ENCODE peak calls at places on chromosomes 4 and X, in eight cellular contexts. O is progenitor cell of endocrine pancreas; V is AG04449; P is GM13977; F is CD4-positive, alpha-beta T cell; B is lower lobe of right lung; W is AG10803; M is breast epithelium. E is an unnamed sample.

GRCh38 chr4:150518559-150518958 is 63.4 kb upstream of the MAB21L2 start:
- DNase-seq in V (no peak), F (no peak), M (no peak), P (no peak), W (peak), O (no peak), B (no peak), E (no peak)

GRCh38 chr4:31592293-31592692 is 872.1 kb downstream of the PCDH7 start:
- DNase-seq in P (no peak), V (no peak), F (no peak), B (no peak), O (no peak), W (no peak), M (no peak), E (no peak)

GRCh38 chr4:48645225-48645794 is 134.8 kb downstream of the FRYL start:
- DNase-seq in O (no peak), V (no peak), W (peak), F (no peak), P (no peak), M (no peak), B (no peak), E (no peak)

GRCh38 chr4:168241953-168242352 is 76.6 kb downstream of the DDX60 start:
- DNase-seq in O (no peak), V (no peak), F (no peak), B (no peak), W (no peak), M (no peak), P (no peak), E (no peak)

GRCh38 chr4:168153596-168154440 is 61.5 kb downstream of the ANXA10 start:
- DNase-seq in F (peak), W (peak), P (no peak), O (peak), B (peak), M (peak), V (no peak), E (peak)

GRCh38 chrX:7603387-7603786 is 239.6 kb upstream of the VCX start:
- DNase-seq in M (no peak), V (no peak), F (no peak), P (no peak), W (no peak), B (no peak), O (no peak), E (no peak)

GRCh38 chrX:70172226-70172625 is 5.1 kb upstream of the DGAT2L6 start:
- DNase-seq in V (no peak), W (no peak), P (no peak), M (no peak), O (no peak), B (no peak), F (no peak), E (no peak)

GRCh38 chr4:3311489-3312171 is 18.8 kb downstream of the RGS12 start:
- DNase-seq in F (no peak), P (no peak), B (no peak), V (no peak), O (no peak), W (no peak), M (no peak), E (no peak)

GRCh38 chr4:108622022-108622421 is 1.6 kb downstream of the RPL34 start:
- DNase-seq in M (no peak), P (no peak), V (no peak), O (no peak), F (no peak), B (no peak), W (no peak), E (no peak)

GRCh38 chr4:112410364-112410763 is 105.6 kb downstream of the NEUROG2 start:
- DNase-seq in V (no peak), M (no peak), F (no peak), O (no peak), P (no peak), B (no peak), W (no peak), E (no peak)

GRCh38 chr4:119858176-119858575 is 208.5 kb downstream of the MAD2L1 start:
- DNase-seq in M (no peak), F (no peak), O (no peak), P (no peak), B (no peak), V (no peak), W (no peak), E (no peak)

GRCh38 chrX:39896951-39897740 is 200.6 kb downstream of the BCOR start:
- DNase-seq in P (no peak), O (no peak), F (no peak), V (no peak), W (peak), M (peak), B (peak), E (no peak)

GRCh38 chrX:132497432-132497831 is 8.6 kb upstream of the MBNL3 start:
- DNase-seq in F (no peak), W (no peak), V (no peak), M (no peak), B (no peak), O (no peak), P (no peak), E (no peak)

GRCh38 chr4:65668201-65669007 is 1.9 kb downstream of the EPHA5 start:
- DNase-seq in O (no peak), F (no peak), M (no peak), P (no peak), B (no peak), W (peak), V (no peak), E (no peak)

GRCh38 chr4:155094421-155094820 is 114.0 kb upstream of the NPY2R start:
- DNase-seq in B (no peak), O (no peak), P (no peak), M (no peak), V (no peak), W (no peak), F (no peak), E (no peak)

GRCh38 chr4:138189212-138189611 is 52.9 kb downstream of the SLC7A11 start:
- DNase-seq in W (no peak), B (no peak), O (no peak), P (no peak), M (no peak), V (no peak), F (no peak), E (no peak)

GRCh38 chrX:76922100-76922499 is 494.6 kb downstream of the MAGEE1 start:
- DNase-seq in P (no peak), W (no peak), O (no peak), F (no peak), B (no peak), V (no peak), M (no peak), E (no peak)

GRCh38 chr4:113355550-113356371 is 306.3 kb downstream of the ANK2 start:
- DNase-seq in B (no peak), W (peak), F (peak), V (peak), O (no peak), M (no peak), P (peak), E (peak)

GRCh38 chrX:40030205-40030604 is 67.6 kb downstream of the BCOR start:
- DNase-seq in B (no peak), M (no peak), O (no peak), V (no peak), W (no peak), F (no peak), P (no peak), E (no peak)

GRCh38 chrX:137031517-137032377 is 2.0 kb downstream of the GPR101 start:
- DNase-seq in P (peak), O (no peak), M (no peak), B (no peak), F (peak), W (peak), V (no peak), E (no peak)

GRCh38 chrX:16852617-16853179 is 17.5 kb downstream of the RBBP7 start:
- DNase-seq in V (no peak), W (no peak), P (no peak), B (no peak), M (no peak), O (no peak), F (no peak), E (no peak)

GRCh38 chr4:26613735-26614134 is 29.9 kb downstream of the TBC1D19 start:
- DNase-seq in F (no peak), P (no peak), B (no peak), W (no peak), M (no peak), O (no peak), V (no peak), E (no peak)

GRCh38 chr4:101049549-101050001 is 297.8 kb downstream of the PPP3CA start:
- DNase-seq in O (no peak), W (no peak), M (no peak), B (no peak), P (no peak), V (no peak), F (no peak), E (no peak)

GRCh38 chrX:574355-574754 is 56.2 kb upstream of the SHOX start:
- DNase-seq in M (no peak), O (no peak), V (no peak), P (no peak), B (no peak), W (no peak), F (no peak), E (no peak)

DNA sequence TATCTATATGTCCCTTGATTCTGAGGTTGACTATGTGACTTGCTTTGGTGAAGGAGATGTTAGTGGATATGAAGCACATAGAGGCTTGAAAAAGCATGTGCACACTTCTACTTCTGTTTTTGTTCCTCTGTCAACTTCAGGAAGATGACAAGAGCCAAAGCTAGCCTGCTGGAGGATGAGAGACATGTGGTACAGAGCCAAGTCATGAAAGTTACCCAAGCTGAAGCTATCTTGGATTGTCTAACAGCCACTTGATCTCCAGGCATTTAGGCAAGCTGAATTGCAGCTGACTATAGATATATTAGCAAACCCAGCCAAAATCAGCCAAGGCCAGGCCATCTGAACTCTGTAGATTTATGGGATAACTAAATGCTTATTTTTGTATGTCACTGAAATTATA is 70.8 kb upstream of the DYNLT3 start:
- DNase-seq in O (no peak), V (no peak), M (no peak), F (no peak), B (no peak), W (no peak), P (no peak), E (no peak)
- TF ChIP-seq CTCF in O (no peak), V (no peak), M (no peak), F (no peak), B (no peak), W (no peak), P (no peak), E (no peak)

DNA sequence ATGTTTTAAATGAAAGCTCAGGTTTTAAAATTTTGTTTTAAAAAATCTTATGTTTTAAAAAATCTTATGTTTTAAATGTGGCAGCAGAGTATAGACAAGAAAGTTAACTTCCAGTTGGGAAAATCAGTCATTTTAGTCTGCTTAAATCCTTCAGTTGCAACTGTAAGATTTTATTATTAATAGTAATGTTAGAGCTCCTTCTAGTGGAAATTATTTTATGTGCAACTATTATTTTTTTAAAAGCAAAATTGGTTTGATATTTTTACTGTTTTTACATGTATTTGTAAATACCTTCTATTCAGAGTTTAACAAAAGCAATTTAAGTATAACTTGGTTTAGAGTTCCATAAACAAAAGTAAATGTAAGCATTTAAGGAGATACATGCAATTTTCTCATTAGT is 8.5 kb upstream of the NUDT6 start:
- DNase-seq in F (no peak), B (no peak), W (peak), P (no peak), O (no peak), V (no peak), M (no peak), E (no peak)
- TF ChIP-seq CTCF in F (peak), B (peak), W (peak), P (peak), O (peak), V (no peak), M (peak), E (peak)

DNA sequence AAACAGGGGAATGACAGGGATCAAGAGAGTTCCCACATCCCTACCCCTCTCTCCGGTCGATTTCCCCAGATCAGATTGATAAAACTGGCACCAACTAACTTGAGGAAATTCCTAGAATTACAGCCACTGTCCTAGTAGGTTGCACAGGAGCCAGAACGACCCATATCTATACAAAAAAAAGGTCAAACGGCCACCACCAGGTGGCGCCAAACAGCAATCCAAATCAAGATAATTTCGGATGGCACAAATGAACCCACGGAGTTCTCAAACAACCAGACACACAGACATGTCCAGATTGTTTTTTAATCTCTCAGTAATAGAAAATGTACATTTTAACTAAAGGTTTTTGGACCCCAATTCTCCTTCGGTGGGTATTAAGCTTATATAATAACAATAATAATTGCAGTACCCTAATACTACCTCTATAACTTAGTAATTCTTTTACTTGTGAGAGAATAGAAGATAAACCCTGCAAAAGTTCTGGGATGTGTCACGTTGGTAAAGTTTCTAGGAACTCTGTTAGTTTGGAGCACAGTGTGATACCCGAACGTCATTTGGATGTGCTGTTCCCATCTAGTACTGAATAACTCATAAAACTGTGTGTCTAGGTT is 212.6 kb downstream of the SPOCK3 start:
- DNase-seq in W (peak), M (peak), P (no peak), V (no peak), O (peak), B (peak), F (peak), E (peak)
- TF ChIP-seq CTCF in W (peak), M (peak), P (peak), V (peak), O (peak), B (peak), F (peak), E (peak)

GRCh38 chr4:156593464-156593863 is 378.1 kb downstream of the PDGFC start:
- DNase-seq in P (no peak), O (no peak), B (no peak), W (no peak), V (no peak), F (no peak), M (no peak), E (no peak)
- TF ChIP-seq CTCF in P (no peak), O (no peak), B (no peak), W (peak), V (no peak), F (no peak), M (no peak), E (peak)

DNA sequence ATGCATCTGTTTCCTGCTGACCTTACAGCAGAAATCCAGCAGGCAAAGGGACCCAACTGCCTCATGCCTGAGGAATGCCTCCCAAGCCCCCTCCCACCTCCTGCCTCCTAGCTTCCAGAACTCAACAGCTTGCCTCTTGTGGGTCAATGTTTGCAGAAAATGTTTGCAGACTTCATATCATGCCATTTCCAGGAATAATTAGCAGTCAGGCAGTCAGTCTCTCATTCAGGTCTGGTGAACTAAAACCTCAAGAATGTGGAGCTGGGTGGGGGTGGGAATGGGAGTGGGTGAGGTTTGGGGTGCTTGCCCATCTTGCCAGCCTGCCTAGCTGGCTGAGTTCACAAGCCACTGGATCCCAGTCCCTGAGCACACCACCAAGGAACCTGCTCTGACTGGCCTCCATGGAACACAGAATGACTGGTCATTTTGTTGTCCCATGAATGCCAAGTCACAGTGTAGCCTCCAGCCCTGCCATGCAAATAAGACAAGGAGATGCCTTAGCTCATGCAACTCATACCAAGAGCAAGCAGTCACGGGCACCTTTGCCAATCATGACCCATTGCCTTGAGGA is 12.1 kb upstream of the PLAC1 start:
- DNase-seq in O (peak), W (peak), F (no peak), M (peak), V (peak), B (peak), P (no peak), E (peak)
- TF ChIP-seq CTCF in O (no peak), W (peak), F (no peak), M (no peak), V (no peak), B (no peak), P (no peak), E (no peak)

GRCh38 chrX:152843852-152844251 is 13.0 kb downstream of the NSDHL start:
- DNase-seq in P (no peak), F (no peak), O (no peak), V (no peak), M (no peak), W (no peak), B (no peak), E (no peak)

GRCh38 chrX:152847281-152847680 is 16.4 kb downstream of the NSDHL start:
- DNase-seq in P (no peak), V (no peak), M (no peak), O (no peak), B (no peak), W (peak), F (no peak), E (no peak)

GRCh38 chrX:152844256-152844655 is 13.4 kb downstream of the NSDHL start:
- DNase-seq in M (no peak), V (no peak), W (no peak), P (no peak), O (no peak), F (no peak), B (no peak), E (no peak)

GRCh38 chrX:152845618-152846240 is 14.9 kb downstream of the NSDHL start:
- DNase-seq in O (no peak), W (no peak), V (no peak), F (no peak), P (no peak), M (no peak), B (no peak), E (no peak)

GRCh38 chrX:152842772-152843338 is 12.0 kb downstream of the NSDHL start:
- DNase-seq in M (no peak), B (no peak), W (no peak), O (no peak), V (no peak), F (no peak), P (no peak), E (no peak)
- TF ChIP-seq CTCF in M (no peak), B (no peak), W (no peak), O (no peak), V (no peak), F (no peak), P (no peak), E (no peak)

GRCh38 chrX:31213941-31214340 is 142.1 kb upstream of the FTHL17 start:
- DNase-seq in V (no peak), O (no peak), F (no peak), P (peak), B (no peak), W (peak), M (no peak), E (no peak)
- TF ChIP-seq CTCF in V (peak), O (peak), F (no peak), P (peak), B (peak), W (peak), M (no peak), E (peak)

DNA sequence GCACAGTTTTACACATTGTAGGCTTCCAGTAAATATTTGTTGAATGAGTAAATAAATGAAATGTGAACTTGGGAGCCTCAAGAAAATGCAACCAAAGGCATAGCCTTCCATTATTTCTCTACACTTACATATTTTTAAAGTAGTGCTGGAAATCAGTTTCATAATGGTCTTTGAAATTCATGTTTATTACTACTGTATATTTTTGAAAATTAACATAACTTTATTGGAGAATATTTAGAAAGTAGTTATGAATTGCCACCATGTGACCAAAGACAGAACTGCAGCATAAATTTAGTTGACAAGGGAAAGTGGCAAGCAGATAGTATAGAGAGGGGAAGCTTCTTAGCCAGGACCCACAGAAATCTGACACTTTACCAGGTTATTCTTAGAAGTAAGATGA is 6.4 kb downstream of the TCEAL8 start:
- DNase-seq in M (no peak), V (no peak), P (peak), F (no peak), B (no peak), W (peak), O (no peak), E (no peak)
- TF ChIP-seq CTCF in M (peak), V (peak), P (peak), F (peak), B (peak), W (peak), O (peak), E (peak)

GRCh38 chr4:6112606-6113290 is 87.6 kb downstream of the JAKMIP1 start:
- DNase-seq in M (no peak), B (no peak), W (no peak), V (no peak), F (no peak), O (no peak), P (no peak), E (no peak)

GRCh38 chr4:6111354-6111930 is 88.9 kb downstream of the JAKMIP1 start:
- DNase-seq in P (no peak), V (no peak), F (no peak), O (no peak), B (no peak), W (no peak), M (no peak), E (no peak)

GRCh38 chr4:6107886-6108285 is 89.7 kb upstream of the C4orf50 start:
- DNase-seq in B (no peak), W (no peak), F (no peak), V (no peak), O (no peak), M (no peak), P (no peak), E (no peak)

GRCh38 chr4:6110681-6111353 is 89.5 kb downstream of the JAKMIP1 start:
- DNase-seq in M (no peak), V (no peak), O (no peak), B (no peak), W (no peak), P (no peak), F (no peak), E (no peak)

DNA sequence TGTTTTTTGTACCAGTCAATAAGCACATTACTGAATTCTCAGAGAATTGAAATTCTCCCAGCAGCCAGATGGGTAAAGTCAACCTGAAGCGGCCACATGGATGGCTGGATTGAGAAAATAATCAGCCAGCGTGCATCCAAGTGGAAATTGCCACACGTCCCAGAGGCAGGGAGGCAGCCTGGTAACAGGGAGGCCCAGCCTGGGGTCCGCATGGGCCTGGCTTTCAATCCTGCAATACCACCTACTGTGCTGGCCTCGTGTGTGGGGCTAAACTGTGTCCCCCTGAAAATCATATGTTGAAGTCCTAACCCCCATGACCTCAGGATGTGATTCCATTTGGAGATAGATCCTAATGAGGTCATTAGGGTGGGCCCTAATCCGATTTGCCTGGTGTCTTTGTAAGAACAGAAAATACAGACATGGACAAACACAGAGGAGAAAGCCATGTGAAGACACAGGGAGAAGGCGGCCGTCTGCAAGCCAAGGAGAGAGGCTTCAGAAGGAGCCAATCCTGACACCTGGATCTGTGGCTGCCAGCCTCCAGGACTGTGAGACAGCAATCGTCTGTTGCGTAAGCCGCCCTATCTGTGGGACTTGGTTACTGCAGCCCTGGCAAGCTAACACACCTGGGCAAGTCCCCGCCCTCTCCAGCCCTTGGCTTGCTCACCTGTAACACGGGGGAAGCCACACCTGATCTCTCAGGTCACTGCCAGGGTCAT is 90.3 kb downstream of the JAKMIP1 start:
- DNase-seq in W (no peak), V (no peak), M (no peak), P (no peak), F (no peak), B (no peak), O (peak), E (no peak)
- TF ChIP-seq CTCF in W (no peak), V (no peak), M (no peak), P (peak), F (no peak), B (peak), O (peak), E (no peak)

E was measured in AG09319.